ENCODE peak calls at places on chromosome 18, in five cellular contexts. One of them, this sample, is unnamed.

GRCh38 chr18:76459687-76460350 is 35.2 kb downstream of the ZNF516 start:
- DNase-seq in A549: peak
- DNase-seq in IMR-90: peak
- DNase-seq in K562: no peak
- DNase-seq in SK-N-SH: no peak
- DNase-seq in this sample: no peak

GRCh38 chr18:35754464-35754863 is 172.9 kb downstream of the GALNT1 start:
- DNase-seq in A549: no peak
- DNase-seq in IMR-90: no peak
- DNase-seq in K562: no peak
- DNase-seq in SK-N-SH: no peak
- DNase-seq in this sample: no peak

GRCh38 chr18:40152859-40153258 is 1802.2 kb upstream of the PIK3C3 start:
- DNase-seq in A549: no peak
- DNase-seq in IMR-90: no peak
- DNase-seq in K562: no peak
- DNase-seq in SK-N-SH: no peak
- DNase-seq in this sample: no peak

GRCh38 chr18:70276416-70277145 is 12.3 kb upstream of the SOCS6 start:
- DNase-seq in A549: no peak
- DNase-seq in IMR-90: no peak
- DNase-seq in K562: no peak
- DNase-seq in SK-N-SH: no peak
- DNase-seq in this sample: no peak

GRCh38 chr18:33875029-33875428 is 297.0 kb downstream of the ASXL3 start:
- DNase-seq in A549: no peak
- DNase-seq in IMR-90: no peak
- DNase-seq in K562: no peak
- DNase-seq in SK-N-SH: no peak
- DNase-seq in this sample: no peak

GRCh38 chr18:32469190-32469611 is 1.5 kb downstream of the GAREM1 start:
- DNase-seq in A549: peak
- DNase-seq in IMR-90: peak
- DNase-seq in K562: peak
- DNase-seq in SK-N-SH: peak
- DNase-seq in this sample: no peak

GRCh38 chr18:49368876-49369440 is 91.5 kb downstream of the DYM start:
- DNase-seq in A549: no peak
- DNase-seq in IMR-90: no peak
- DNase-seq in K562: no peak
- DNase-seq in SK-N-SH: no peak
- DNase-seq in this sample: no peak

GRCh38 chr18:32042337-32042736 is 23.7 kb downstream of the RNF125 start:
- DNase-seq in A549: no peak
- DNase-seq in IMR-90: no peak
- DNase-seq in K562: no peak
- DNase-seq in SK-N-SH: no peak
- DNase-seq in this sample: no peak

GRCh38 chr18:12376034-12376717 is 851 bp downstream of the AFG3L2 start:
- DNase-seq in A549: no peak
- DNase-seq in IMR-90: no peak
- DNase-seq in K562: peak
- DNase-seq in SK-N-SH: peak
- DNase-seq in this sample: no peak

GRCh38 chr18:48879008-48879431 is 71.7 kb downstream of the SMAD7 start:
- DNase-seq in A549: no peak
- DNase-seq in IMR-90: no peak
- DNase-seq in K562: no peak
- DNase-seq in SK-N-SH: no peak
- DNase-seq in this sample: no peak

GRCh38 chr18:32362484-32362883 is 108.2 kb downstream of the GAREM1 start:
- DNase-seq in A549: no peak
- DNase-seq in IMR-90: peak
- DNase-seq in K562: no peak
- DNase-seq in SK-N-SH: no peak
- DNase-seq in this sample: no peak

GRCh38 chr18:13376841-13377351 is 158.3 kb downstream of the LDLRAD4 start:
- DNase-seq in A549: no peak
- DNase-seq in IMR-90: no peak
- DNase-seq in K562: no peak
- DNase-seq in SK-N-SH: no peak
- DNase-seq in this sample: no peak

GRCh38 chr18:70634576-70635147 is 345.8 kb downstream of the SOCS6 start:
- DNase-seq in A549: no peak
- DNase-seq in IMR-90: no peak
- DNase-seq in K562: no peak
- DNase-seq in SK-N-SH: no peak
- DNase-seq in this sample: no peak

GRCh38 chr18:31241900-31242409 is 76.0 kb upstream of the DSG1 start:
- DNase-seq in A549: peak
- DNase-seq in IMR-90: peak
- DNase-seq in K562: peak
- DNase-seq in SK-N-SH: peak
- DNase-seq in this sample: no peak

GRCh38 chr18:69985239-69985638 is 37.6 kb upstream of the CD226 start:
- DNase-seq in A549: no peak
- DNase-seq in IMR-90: no peak
- DNase-seq in K562: no peak
- DNase-seq in SK-N-SH: no peak
- DNase-seq in this sample: no peak

GRCh38 chr18:79396431-79397287 is 929 bp downstream of the NFATC1 start:
- DNase-seq in A549: no peak
- DNase-seq in IMR-90: peak
- DNase-seq in K562: peak
- DNase-seq in SK-N-SH: no peak
- DNase-seq in this sample: no peak

GRCh38 chr18:56545539-56545938 is 92.9 kb downstream of the TXNL1 start:
- DNase-seq in A549: no peak
- DNase-seq in IMR-90: no peak
- DNase-seq in K562: no peak
- DNase-seq in SK-N-SH: no peak
- DNase-seq in this sample: no peak
- TF ChIP-seq RCOR1 in A549: no peak
- TF ChIP-seq RCOR1 in IMR-90: no peak
- TF ChIP-seq RCOR1 in K562: no peak
- TF ChIP-seq RCOR1 in SK-N-SH: no peak
- TF ChIP-seq RCOR1 in this sample: no peak

DNA sequence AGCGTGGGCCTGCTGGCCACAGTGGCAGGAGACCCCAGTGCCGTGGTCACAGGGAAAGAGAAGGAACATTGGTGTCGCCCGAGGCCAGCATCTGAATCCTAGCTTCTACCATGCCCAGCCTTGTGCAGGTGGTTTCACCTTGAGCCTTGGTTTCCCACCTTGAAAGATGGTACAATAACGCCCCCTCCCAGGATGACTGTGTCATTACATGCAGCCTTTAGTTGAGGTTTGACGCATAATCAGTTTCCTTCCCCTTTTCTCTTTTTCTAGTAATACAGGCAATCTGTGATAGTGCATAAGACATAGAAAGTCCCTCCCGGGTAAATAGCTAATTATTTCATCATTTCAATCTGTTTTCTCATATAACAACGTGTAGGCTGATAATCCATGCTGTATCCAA is 29.9 kb upstream of the ZNF407 start:
- DNase-seq in A549: no peak
- DNase-seq in IMR-90: no peak
- DNase-seq in K562: no peak
- DNase-seq in SK-N-SH: no peak
- DNase-seq in this sample: no peak
- TF ChIP-seq RCOR1 in A549: no peak
- TF ChIP-seq RCOR1 in IMR-90: no peak
- TF ChIP-seq RCOR1 in K562: no peak
- TF ChIP-seq RCOR1 in SK-N-SH: no peak
- TF ChIP-seq RCOR1 in this sample: no peak

GRCh38 chr18:6885992-6886823 is 156.7 kb downstream of the ARHGAP28 start:
- DNase-seq in A549: peak
- DNase-seq in IMR-90: peak
- DNase-seq in K562: peak
- DNase-seq in SK-N-SH: peak
- DNase-seq in this sample: no peak

GRCh38 chr18:6886931-6887330 is 157.4 kb downstream of the ARHGAP28 start:
- DNase-seq in A549: no peak
- DNase-seq in IMR-90: no peak
- DNase-seq in K562: no peak
- DNase-seq in SK-N-SH: no peak
- DNase-seq in this sample: no peak

GRCh38 chr18:6891788-6892187 is 162.3 kb downstream of the ARHGAP28 start:
- DNase-seq in A549: no peak
- DNase-seq in IMR-90: peak
- DNase-seq in K562: no peak
- DNase-seq in SK-N-SH: no peak
- DNase-seq in this sample: no peak
- TF ChIP-seq RCOR1 in A549: no peak
- TF ChIP-seq RCOR1 in IMR-90: no peak
- TF ChIP-seq RCOR1 in K562: no peak
- TF ChIP-seq RCOR1 in SK-N-SH: no peak
- TF ChIP-seq RCOR1 in this sample: no peak

GRCh38 chr18:43570593-43570992 is 293.3 kb upstream of the SYT4 start:
- DNase-seq in A549: no peak
- DNase-seq in IMR-90: no peak
- DNase-seq in K562: no peak
- DNase-seq in SK-N-SH: no peak
- DNase-seq in this sample: no peak

GRCh38 chr18:43572165-43572564 is 294.9 kb upstream of the SYT4 start:
- DNase-seq in A549: no peak
- DNase-seq in IMR-90: no peak
- DNase-seq in K562: no peak
- DNase-seq in SK-N-SH: no peak
- DNase-seq in this sample: no peak

GRCh38 chr18:43574974-43575373 is 297.7 kb upstream of the SYT4 start:
- DNase-seq in A549: no peak
- DNase-seq in IMR-90: no peak
- DNase-seq in K562: no peak
- DNase-seq in SK-N-SH: no peak
- DNase-seq in this sample: no peak

DNA sequence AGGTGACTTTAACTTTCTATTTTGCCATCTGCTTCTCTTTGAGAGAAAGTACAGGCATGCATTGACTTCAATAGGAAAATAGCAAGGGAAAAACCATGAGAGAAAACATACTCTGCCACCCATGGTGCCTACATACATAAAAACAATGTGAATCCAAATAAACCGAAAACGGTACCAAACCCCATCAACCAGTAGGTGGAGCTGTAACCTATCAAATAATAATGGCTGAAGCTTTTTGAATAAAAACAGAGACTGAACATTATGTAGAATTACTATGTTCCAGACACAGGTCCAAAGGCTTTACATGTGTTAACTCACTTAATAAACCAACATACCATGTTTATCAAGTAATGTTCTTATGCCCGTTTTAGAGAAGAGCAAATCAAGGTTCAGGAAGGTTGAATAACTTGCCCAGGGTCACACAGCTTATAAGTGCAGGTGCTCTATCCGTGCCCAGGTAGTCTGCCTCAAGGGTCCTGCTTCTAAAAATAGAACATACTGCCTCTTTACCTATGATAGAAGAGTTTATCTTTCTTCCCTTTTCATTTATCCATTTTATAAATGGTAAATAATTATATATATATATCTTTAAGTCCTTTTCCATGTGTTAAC is 293.9 kb upstream of the SYT4 start:
- DNase-seq in A549: peak
- DNase-seq in IMR-90: peak
- DNase-seq in K562: peak
- DNase-seq in SK-N-SH: peak
- DNase-seq in this sample: no peak
- TF ChIP-seq RCOR1 in A549: no peak
- TF ChIP-seq RCOR1 in IMR-90: no peak
- TF ChIP-seq RCOR1 in K562: no peak
- TF ChIP-seq RCOR1 in SK-N-SH: no peak
- TF ChIP-seq RCOR1 in this sample: no peak

GRCh38 chr18:77635441-77635840 is 385.8 kb downstream of the GALR1 start:
- DNase-seq in A549: no peak
- DNase-seq in IMR-90: no peak
- DNase-seq in K562: no peak
- DNase-seq in SK-N-SH: no peak
- DNase-seq in this sample: no peak
- TF ChIP-seq RCOR1 in A549: no peak
- TF ChIP-seq RCOR1 in IMR-90: no peak
- TF ChIP-seq RCOR1 in K562: no peak
- TF ChIP-seq RCOR1 in SK-N-SH: no peak
- TF ChIP-seq RCOR1 in this sample: no peak

GRCh38 chr18:3723554-3723953 is 273.6 kb downstream of the TGIF1 start:
- DNase-seq in A549: no peak
- DNase-seq in IMR-90: no peak
- DNase-seq in K562: no peak
- DNase-seq in SK-N-SH: no peak
- DNase-seq in this sample: no peak

GRCh38 chr18:3721771-3722661 is 272.0 kb downstream of the TGIF1 start:
- DNase-seq in A549: no peak
- DNase-seq in IMR-90: no peak
- DNase-seq in K562: no peak
- DNase-seq in SK-N-SH: no peak
- DNase-seq in this sample: no peak

GRCh38 chr18:3717626-3718025 is 267.7 kb downstream of the TGIF1 start:
- DNase-seq in A549: no peak
- DNase-seq in IMR-90: no peak
- DNase-seq in K562: no peak
- DNase-seq in SK-N-SH: no peak
- DNase-seq in this sample: no peak

GRCh38 chr18:3722662-3723433 is 272.9 kb downstream of the TGIF1 start:
- DNase-seq in A549: no peak
- DNase-seq in IMR-90: peak
- DNase-seq in K562: no peak
- DNase-seq in SK-N-SH: no peak
- DNase-seq in this sample: no peak

DNA sequence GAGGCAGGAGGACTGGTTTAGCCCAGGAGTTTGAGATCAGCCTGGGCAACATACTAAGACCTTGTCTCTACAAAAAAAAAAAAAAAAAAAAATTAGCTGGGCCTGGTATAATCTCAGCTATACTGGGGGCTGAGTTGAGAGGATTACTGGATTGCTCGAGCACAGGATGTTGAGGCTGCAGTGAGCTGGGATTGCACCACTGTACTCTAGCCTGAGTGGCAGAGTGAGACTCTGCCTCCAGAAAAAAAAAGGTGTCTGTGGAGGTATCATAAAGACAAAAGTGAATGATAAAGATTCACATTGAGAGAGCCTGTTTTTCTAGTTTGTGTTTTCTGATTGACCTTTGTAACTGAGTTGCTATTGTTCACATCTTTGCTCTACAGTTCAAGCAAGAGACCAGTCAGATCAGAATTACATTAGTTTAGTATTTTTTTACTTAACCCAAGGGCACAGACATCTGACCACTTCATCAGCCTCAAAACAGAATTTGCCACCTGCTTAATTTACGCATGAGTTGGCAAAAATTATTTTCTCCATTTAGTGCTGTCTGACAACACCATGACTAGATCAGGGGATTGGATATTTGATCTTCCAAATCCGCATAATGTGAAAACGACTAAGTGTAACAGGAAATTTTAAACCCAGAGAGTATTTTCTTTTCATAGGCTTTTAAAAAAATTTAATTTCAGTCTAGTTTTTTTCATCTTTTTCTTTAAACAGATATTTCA is 271.0 kb downstream of the TGIF1 start:
- DNase-seq in A549: no peak
- DNase-seq in IMR-90: no peak
- DNase-seq in K562: no peak
- DNase-seq in SK-N-SH: no peak
- DNase-seq in this sample: no peak
- TF ChIP-seq RCOR1 in A549: no peak
- TF ChIP-seq RCOR1 in IMR-90: no peak
- TF ChIP-seq RCOR1 in K562: no peak
- TF ChIP-seq RCOR1 in SK-N-SH: no peak
- TF ChIP-seq RCOR1 in this sample: no peak

This sample was measured in GM12878.